ENCODE peak calls at places on chromosomes 16 and 17, in ten cellular contexts. One of them, this sample, is unnamed.
A peak's percentile ranks its signal among the peaks of the same experiment; 100 is the strongest.

GRCh38 chr17:57562231-57562630 is 182.9 kb downstream of the CCDC182 start:
- DNase-seq in dorsolateral prefrontal cortex: no peak
- DNase-seq in RWPE1: no peak
- DNase-seq in MCF 10A: no peak
- DNase-seq in HepG2: no peak
- DNase-seq in A549: no peak
- DNase-seq in GM10248: no peak
- DNase-seq in AG10803: no peak
- DNase-seq in IMR-90: no peak
- DNase-seq in foreskin fibroblast: no peak
- DNase-seq in this sample: no peak

GRCh38 chr17:44781553-44782348 is 23.0 kb downstream of the ADAM11 start:
- DNase-seq in dorsolateral prefrontal cortex: no peak
- DNase-seq in RWPE1: no peak
- DNase-seq in MCF 10A: no peak
- DNase-seq in HepG2: no peak
- DNase-seq in A549: no peak
- DNase-seq in GM10248: no peak
- DNase-seq in AG10803: no peak
- DNase-seq in IMR-90: no peak
- DNase-seq in foreskin fibroblast: no peak
- DNase-seq in this sample: no peak

GRCh38 chr17:73074515-73074914 is 18.0 kb downstream of the SLC39A11 start:
- DNase-seq in dorsolateral prefrontal cortex: no peak
- DNase-seq in RWPE1: no peak
- DNase-seq in MCF 10A: no peak
- DNase-seq in HepG2: no peak
- DNase-seq in A549: no peak
- DNase-seq in GM10248: no peak
- DNase-seq in AG10803: no peak
- DNase-seq in IMR-90: no peak
- DNase-seq in foreskin fibroblast: no peak
- DNase-seq in this sample: no peak

GRCh38 chr17:66492500-66493123 is 190.2 kb downstream of the PRKCA start:
- DNase-seq in dorsolateral prefrontal cortex: no peak
- DNase-seq in RWPE1: no peak
- DNase-seq in MCF 10A: no peak
- DNase-seq in HepG2: no peak
- DNase-seq in A549: no peak
- DNase-seq in GM10248: no peak
- DNase-seq in AG10803: no peak
- DNase-seq in IMR-90: no peak
- DNase-seq in foreskin fibroblast: peak; percentile 65
- DNase-seq in this sample: no peak

GRCh38 chr17:31843382-31843780 is 15.7 kb downstream of the COPRS start:
- DNase-seq in dorsolateral prefrontal cortex: no peak
- DNase-seq in RWPE1: no peak
- DNase-seq in MCF 10A: no peak
- DNase-seq in HepG2: no peak
- DNase-seq in A549: no peak
- DNase-seq in GM10248: no peak
- DNase-seq in AG10803: peak; percentile 49
- DNase-seq in IMR-90: peak; percentile 54
- DNase-seq in foreskin fibroblast: peak; percentile 45
- DNase-seq in this sample: no peak

GRCh38 chr17:73987395-73987794 is 216.1 kb upstream of the RPL38 start:
- DNase-seq in dorsolateral prefrontal cortex: no peak
- DNase-seq in RWPE1: no peak
- DNase-seq in MCF 10A: no peak
- DNase-seq in HepG2: no peak
- DNase-seq in A549: no peak
- DNase-seq in GM10248: no peak
- DNase-seq in AG10803: no peak
- DNase-seq in IMR-90: no peak
- DNase-seq in foreskin fibroblast: no peak
- DNase-seq in this sample: no peak

GRCh38 chr16:81876273-81876900 is 97.3 kb downstream of the PLCG2 start:
- DNase-seq in dorsolateral prefrontal cortex: no peak
- DNase-seq in RWPE1: no peak
- DNase-seq in MCF 10A: no peak
- DNase-seq in HepG2: no peak
- DNase-seq in A549: no peak
- DNase-seq in GM10248: no peak
- DNase-seq in AG10803: no peak
- DNase-seq in IMR-90: no peak
- DNase-seq in foreskin fibroblast: no peak
- DNase-seq in this sample: no peak

GRCh38 chr16:53414381-53414780 is 19.9 kb upstream of the RBL2 start:
- DNase-seq in dorsolateral prefrontal cortex: no peak
- DNase-seq in RWPE1: no peak
- DNase-seq in MCF 10A: peak; percentile 41
- DNase-seq in HepG2: no peak
- DNase-seq in A549: no peak
- DNase-seq in GM10248: no peak
- DNase-seq in AG10803: no peak
- DNase-seq in IMR-90: no peak
- DNase-seq in foreskin fibroblast: no peak
- DNase-seq in this sample: no peak

GRCh38 chr16:23907457-23907902 is 71.7 kb downstream of the PRKCB start:
- DNase-seq in dorsolateral prefrontal cortex: no peak
- DNase-seq in RWPE1: no peak
- DNase-seq in MCF 10A: no peak
- DNase-seq in HepG2: no peak
- DNase-seq in A549: no peak
- DNase-seq in GM10248: no peak
- DNase-seq in AG10803: no peak
- DNase-seq in IMR-90: no peak
- DNase-seq in foreskin fibroblast: no peak
- DNase-seq in this sample: no peak

GRCh38 chr17:2087597-2088211 is 32.8 kb downstream of the HIC1 start:
- DNase-seq in dorsolateral prefrontal cortex: no peak
- DNase-seq in RWPE1: no peak
- DNase-seq in MCF 10A: no peak
- DNase-seq in HepG2: no peak
- DNase-seq in A549: no peak
- DNase-seq in GM10248: peak; percentile 68
- DNase-seq in AG10803: no peak
- DNase-seq in IMR-90: peak; percentile 12
- DNase-seq in foreskin fibroblast: peak; percentile 50
- DNase-seq in this sample: no peak

GRCh38 chr16:56514845-56515244 is 5.0 kb downstream of the BBS2 start:
- DNase-seq in dorsolateral prefrontal cortex: no peak
- DNase-seq in RWPE1: peak; percentile 20
- DNase-seq in MCF 10A: no peak
- DNase-seq in HepG2: no peak
- DNase-seq in A549: no peak
- DNase-seq in GM10248: no peak
- DNase-seq in AG10803: no peak
- DNase-seq in IMR-90: peak; percentile 3
- DNase-seq in foreskin fibroblast: peak; percentile 19
- DNase-seq in this sample: no peak

GRCh38 chr17:44210342-44211192 is 8.9 kb downstream of the UBTF start:
- DNase-seq in dorsolateral prefrontal cortex: peak; percentile 84
- DNase-seq in RWPE1: peak; percentile 60
- DNase-seq in MCF 10A: no peak
- DNase-seq in HepG2: no peak
- DNase-seq in A549: peak; percentile 91
- DNase-seq in GM10248: peak; percentile 91
- DNase-seq in AG10803: peak; percentile 87
- DNase-seq in IMR-90: peak; percentile 85
- DNase-seq in foreskin fibroblast: peak; percentile 94
- DNase-seq in this sample: no peak

GRCh38 chr16:15482068-15482747 is 47.8 kb downstream of the BMERB1 start:
- DNase-seq in dorsolateral prefrontal cortex: no peak
- DNase-seq in RWPE1: peak; percentile 96
- DNase-seq in MCF 10A: peak; percentile 97
- DNase-seq in HepG2: peak; percentile 99
- DNase-seq in A549: peak; percentile 99
- DNase-seq in GM10248: no peak
- DNase-seq in AG10803: peak; percentile 92
- DNase-seq in IMR-90: peak; percentile 99
- DNase-seq in foreskin fibroblast: peak; percentile 96
- DNase-seq in this sample: peak; percentile 58

GRCh38 chr17:70394430-70394829 is 225.1 kb downstream of the KCNJ2 start:
- DNase-seq in dorsolateral prefrontal cortex: no peak
- DNase-seq in RWPE1: no peak
- DNase-seq in MCF 10A: no peak
- DNase-seq in HepG2: no peak
- DNase-seq in A549: no peak
- DNase-seq in GM10248: no peak
- DNase-seq in AG10803: no peak
- DNase-seq in IMR-90: no peak
- DNase-seq in foreskin fibroblast: peak; percentile 18
- DNase-seq in this sample: no peak

DNA sequence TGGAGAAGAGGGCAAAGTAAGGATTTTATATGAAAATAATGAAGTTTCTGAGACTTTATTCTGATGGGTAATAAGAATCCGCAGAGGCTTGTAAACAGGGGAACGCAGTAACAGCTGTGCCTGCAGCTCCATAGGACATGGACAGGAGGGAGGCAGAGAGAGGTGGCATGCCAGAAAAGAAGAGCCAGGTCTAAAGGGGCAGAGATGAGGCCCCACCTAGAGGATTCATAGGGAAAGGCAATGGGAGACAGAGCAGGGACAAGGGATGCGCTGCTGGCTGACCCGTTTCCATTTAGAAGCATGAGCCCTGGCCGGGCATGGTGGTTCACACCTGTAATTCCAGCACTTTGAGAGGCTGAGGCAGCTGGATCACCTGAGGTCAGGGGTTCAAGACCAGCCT is 340.3 kb upstream of the CDH5 start:
- DNase-seq in dorsolateral prefrontal cortex: no peak
- DNase-seq in RWPE1: no peak
- DNase-seq in MCF 10A: peak; percentile 51
- DNase-seq in HepG2: no peak
- DNase-seq in A549: no peak
- DNase-seq in GM10248: no peak
- DNase-seq in AG10803: peak; percentile 21
- DNase-seq in IMR-90: no peak
- DNase-seq in foreskin fibroblast: no peak
- DNase-seq in this sample: no peak
- TF ChIP-seq CTCF in dorsolateral prefrontal cortex: no peak
- TF ChIP-seq CTCF in RWPE1: no peak
- TF ChIP-seq CTCF in MCF 10A: no peak
- TF ChIP-seq CTCF in HepG2: peak; percentile 50
- TF ChIP-seq CTCF in A549: no peak
- TF ChIP-seq CTCF in GM10248: no peak
- TF ChIP-seq CTCF in AG10803: peak; percentile 49
- TF ChIP-seq CTCF in IMR-90: peak; percentile 39
- TF ChIP-seq CTCF in foreskin fibroblast: peak; percentile 28
- TF ChIP-seq CTCF in this sample: no peak

DNA sequence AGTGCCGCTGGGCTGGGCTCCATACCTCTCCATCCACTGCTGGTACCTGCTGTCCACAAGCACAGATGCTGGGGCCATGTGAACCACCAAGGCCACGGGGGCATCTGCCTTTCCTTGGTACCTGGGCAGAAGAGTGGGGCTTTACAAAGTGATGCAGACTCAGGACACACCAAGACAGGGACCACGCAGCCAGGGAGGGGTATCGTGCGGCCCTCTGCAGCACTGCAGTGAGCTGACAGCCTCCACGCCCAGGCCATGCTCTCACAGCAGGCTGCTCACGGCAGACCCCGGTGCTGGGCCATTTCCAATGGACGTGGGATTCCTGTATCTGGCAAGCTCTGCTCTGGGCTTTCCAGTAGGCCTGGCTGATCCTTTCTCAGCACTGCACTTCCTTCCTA is 14.4 kb downstream of the ELAC2 start:
- DNase-seq in dorsolateral prefrontal cortex: no peak
- DNase-seq in RWPE1: no peak
- DNase-seq in MCF 10A: no peak
- DNase-seq in HepG2: no peak
- DNase-seq in A549: no peak
- DNase-seq in GM10248: no peak
- DNase-seq in AG10803: no peak
- DNase-seq in IMR-90: no peak
- DNase-seq in foreskin fibroblast: no peak
- DNase-seq in this sample: no peak
- TF ChIP-seq CTCF in dorsolateral prefrontal cortex: no peak
- TF ChIP-seq CTCF in RWPE1: peak; percentile 63
- TF ChIP-seq CTCF in MCF 10A: no peak
- TF ChIP-seq CTCF in HepG2: no peak
- TF ChIP-seq CTCF in A549: no peak
- TF ChIP-seq CTCF in GM10248: no peak
- TF ChIP-seq CTCF in AG10803: no peak
- TF ChIP-seq CTCF in IMR-90: no peak
- TF ChIP-seq CTCF in foreskin fibroblast: no peak
- TF ChIP-seq CTCF in this sample: no peak

GRCh38 chr17:7745748-7746470 is 28.4 kb downstream of the DNAH2 start:
- DNase-seq in dorsolateral prefrontal cortex: no peak
- DNase-seq in RWPE1: peak; percentile 79
- DNase-seq in MCF 10A: peak; percentile 95
- DNase-seq in HepG2: peak; percentile 61
- DNase-seq in A549: peak; percentile 75
- DNase-seq in GM10248: no peak
- DNase-seq in AG10803: peak; percentile 85
- DNase-seq in IMR-90: peak; percentile 76
- DNase-seq in foreskin fibroblast: peak; percentile 89
- DNase-seq in this sample: no peak
- TF ChIP-seq CTCF in dorsolateral prefrontal cortex: no peak
- TF ChIP-seq CTCF in RWPE1: peak; percentile 21
- TF ChIP-seq CTCF in MCF 10A: no peak
- TF ChIP-seq CTCF in HepG2: no peak
- TF ChIP-seq CTCF in A549: peak; percentile 13
- TF ChIP-seq CTCF in GM10248: no peak
- TF ChIP-seq CTCF in AG10803: peak; percentile 30
- TF ChIP-seq CTCF in IMR-90: peak; percentile 13
- TF ChIP-seq CTCF in foreskin fibroblast: peak; percentile 12
- TF ChIP-seq CTCF in this sample: no peak

GRCh38 chr16:1688807-1689560 is 10.9 kb downstream of the JPT2 start:
- DNase-seq in dorsolateral prefrontal cortex: no peak
- DNase-seq in RWPE1: peak; percentile 92
- DNase-seq in MCF 10A: peak; percentile 86
- DNase-seq in HepG2: peak; percentile 88
- DNase-seq in A549: peak; percentile 89
- DNase-seq in GM10248: no peak
- DNase-seq in AG10803: no peak
- DNase-seq in IMR-90: no peak
- DNase-seq in foreskin fibroblast: no peak
- DNase-seq in this sample: peak; percentile 85

GRCh38 chr16:1690810-1691209 is 12.7 kb downstream of the JPT2 start:
- DNase-seq in dorsolateral prefrontal cortex: no peak
- DNase-seq in RWPE1: no peak
- DNase-seq in MCF 10A: no peak
- DNase-seq in HepG2: no peak
- DNase-seq in A549: no peak
- DNase-seq in GM10248: no peak
- DNase-seq in AG10803: no peak
- DNase-seq in IMR-90: no peak
- DNase-seq in foreskin fibroblast: no peak
- DNase-seq in this sample: no peak

GRCh38 chr16:1691956-1692355 is 13.9 kb downstream of the JPT2 start:
- DNase-seq in dorsolateral prefrontal cortex: no peak
- DNase-seq in RWPE1: peak; percentile 86
- DNase-seq in MCF 10A: peak; percentile 91
- DNase-seq in HepG2: no peak
- DNase-seq in A549: peak; percentile 82
- DNase-seq in GM10248: no peak
- DNase-seq in AG10803: peak; percentile 40
- DNase-seq in IMR-90: peak; percentile 77
- DNase-seq in foreskin fibroblast: peak; percentile 51
- DNase-seq in this sample: no peak

GRCh38 chr16:1689853-1690252 is 11.8 kb downstream of the JPT2 start:
- DNase-seq in dorsolateral prefrontal cortex: no peak
- DNase-seq in RWPE1: no peak
- DNase-seq in MCF 10A: no peak
- DNase-seq in HepG2: no peak
- DNase-seq in A549: no peak
- DNase-seq in GM10248: no peak
- DNase-seq in AG10803: no peak
- DNase-seq in IMR-90: no peak
- DNase-seq in foreskin fibroblast: no peak
- DNase-seq in this sample: peak; percentile 62

GRCh38 chr16:1691276-1691675 is 13.2 kb downstream of the JPT2 start:
- DNase-seq in dorsolateral prefrontal cortex: no peak
- DNase-seq in RWPE1: peak; percentile 29
- DNase-seq in MCF 10A: peak; percentile 48
- DNase-seq in HepG2: no peak
- DNase-seq in A549: no peak
- DNase-seq in GM10248: no peak
- DNase-seq in AG10803: peak; percentile 19
- DNase-seq in IMR-90: peak; percentile 59
- DNase-seq in foreskin fibroblast: peak; percentile 59
- DNase-seq in this sample: no peak
- TF ChIP-seq CTCF in dorsolateral prefrontal cortex: peak; percentile 29
- TF ChIP-seq CTCF in RWPE1: no peak
- TF ChIP-seq CTCF in MCF 10A: peak; percentile 33
- TF ChIP-seq CTCF in HepG2: no peak
- TF ChIP-seq CTCF in A549: peak; percentile 38
- TF ChIP-seq CTCF in GM10248: no peak
- TF ChIP-seq CTCF in AG10803: peak; percentile 31
- TF ChIP-seq CTCF in IMR-90: peak; percentile 36
- TF ChIP-seq CTCF in foreskin fibroblast: peak; percentile 15
- TF ChIP-seq CTCF in this sample: no peak